ENCODE peak calls at places on chromosome 1, in eight cellular contexts. E is HCT116, A is Karpas-422, P is GM23248, C is OCI-LY7, Z is PC-3, H is MM.1S, W is hepatocyte. N is an unnamed sample. For H3K9me2 and H3K9me3, the result is how much of the 10 kb centered on the place peaks cover.

GRCh38 chr1:167328762-167329483 is 108.2 kb downstream of the POU2F1 start:
- DNase-seq in W (no peak), H (peak), Z (no peak), P (no peak), C (peak), A (peak), E (no peak), N (no peak)

GRCh38 chr1:7410156-7410555 is 360.9 kb upstream of the VAMP3 start:
- DNase-seq in E (no peak), W (no peak), H (no peak), Z (no peak), P (no peak), C (no peak), A (no peak), N (no peak)

GRCh38 chr1:25971882-25972180 is 26.0 kb downstream of the PAFAH2 start:
- DNase-seq in H (no peak), P (no peak), E (no peak), A (no peak), W (no peak), Z (no peak), C (no peak), N (no peak)

GRCh38 chr1:227280836-227281235 is 37.5 kb downstream of the CDC42BPA start:
- DNase-seq in Z (no peak), W (no peak), H (no peak), E (no peak), C (no peak), P (no peak), A (no peak), N (no peak)

GRCh38 chr1:40110389-40110788 is 13.3 kb upstream of the PPT1 start:
- DNase-seq in A (no peak), C (no peak), P (no peak), Z (no peak), E (no peak), H (no peak), W (no peak), N (no peak)

GRCh38 chr1:64082459-64082858 is 121.0 kb upstream of the UBE2U start:
- DNase-seq in Z (no peak), P (peak), E (no peak), A (no peak), H (no peak), C (no peak), W (no peak), N (no peak)

GRCh38 chr1:179809506-179810366 is 66.6 kb downstream of the FAM163A start:
- DNase-seq in H (peak), A (peak), W (peak), Z (peak), E (peak), P (peak), C (peak), N (peak)

GRCh38 chr1:236023926-236024565 is 40.8 kb downstream of the NID1 start:
- DNase-seq in A (no peak), H (no peak), P (no peak), W (no peak), E (no peak), C (no peak), Z (peak), N (no peak)

GRCh38 chr1:84247425-84248220 is 53.9 kb upstream of the SAMD13 start:
- DNase-seq in Z (peak), P (peak), A (no peak), H (no peak), W (peak), E (peak), C (no peak), N (peak)

GRCh38 chr1:155128755-155129473 is 1.2 kb downstream of the EFNA1 start:
- DNase-seq in H (no peak), E (no peak), Z (peak), W (peak), A (no peak), C (no peak), P (no peak), N (peak)

GRCh38 chr1:232486454-232487202 is 143.3 kb downstream of the SIPA1L2 start:
- DNase-seq in P (peak), W (no peak), A (no peak), Z (peak), H (peak), C (no peak), E (no peak), N (no peak)

GRCh38 chr1:179817789-179818188 is 59.8 kb downstream of the TOR1AIP2 start:
- DNase-seq in Z (no peak), W (no peak), H (no peak), C (no peak), P (peak), A (no peak), E (no peak), N (no peak)

GRCh38 chr1:69540052-69540451 is 27.7 kb upstream of the LRRC7 start:
- DNase-seq in P (no peak), E (no peak), Z (no peak), C (no peak), H (no peak), A (no peak), W (no peak), N (no peak)

GRCh38 chr1:229095325-229095724 is 175.6 kb upstream of the RAB4A start:
- DNase-seq in W (no peak), C (no peak), Z (no peak), A (no peak), H (no peak), P (no peak), E (no peak), N (no peak)

GRCh38 chr1:6109688-6110087 is 64.0 kb downstream of the KCNAB2 start:
- DNase-seq in C (no peak), A (no peak), P (no peak), E (no peak), H (no peak), W (no peak), Z (no peak), N (no peak)

GRCh38 chr1:2334366-2334765 is 57.0 kb downstream of the MORN1 start:
- DNase-seq in H (no peak), P (no peak), W (no peak), C (no peak), E (no peak), Z (no peak), A (no peak), N (no peak)
- H3K9me2 ChIP-seq in H (under half), P (under half), W (under half), C (under half), E (under half), Z (under half), A (under half), N (under half)

GRCh38 chr1:62728963-62729362 is 40.8 kb upstream of the DOCK7 start:
- DNase-seq in C (no peak), H (no peak), P (no peak), E (no peak), W (no peak), Z (no peak), A (no peak), N (no peak)
- H3K9me3 ChIP-seq in C (under half), H (under half), P (under half), E (under half), W (under half), Z (under half), A (under half), N (under half)

GRCh38 chr1:152537496-152537895 is 23.2 kb downstream of the CRCT1 start:
- DNase-seq in P (no peak), E (no peak), C (no peak), A (no peak), Z (no peak), W (no peak), H (no peak), N (no peak)

GRCh38 chr1:152535774-152536173 is 21.5 kb downstream of the CRCT1 start:
- DNase-seq in Z (no peak), A (no peak), C (no peak), P (no peak), W (no peak), H (no peak), E (no peak), N (no peak)

GRCh38 chr1:152543808-152544207 is 22.8 kb downstream of the LCE3E start:
- DNase-seq in W (no peak), C (peak), A (peak), E (peak), H (no peak), P (peak), Z (peak), N (no peak)

GRCh38 chr1:152539901-152540300 is 25.6 kb downstream of the CRCT1 start:
- DNase-seq in H (no peak), W (no peak), A (no peak), E (no peak), Z (no peak), C (no peak), P (no peak), N (no peak)
- H3K9me2 ChIP-seq in H (under half), W (under half), A (under half), E (under half), Z (under half), C (under half), P (under half), N (under half)

GRCh38 chr1:30294508-30294907 is 428.9 kb downstream of the MATN1 start:
- DNase-seq in A (no peak), Z (no peak), C (no peak), P (no peak), E (no peak), H (no peak), W (no peak), N (no peak)

GRCh38 chr1:30300669-30301068 is 422.7 kb downstream of the MATN1 start:
- DNase-seq in Z (no peak), W (no peak), C (no peak), A (no peak), H (no peak), P (no peak), E (no peak), N (no peak)

GRCh38 chr1:30299393-30299792 is 424.0 kb downstream of the MATN1 start:
- DNase-seq in C (no peak), W (no peak), H (no peak), E (no peak), Z (no peak), P (no peak), A (no peak), N (no peak)

DNA sequence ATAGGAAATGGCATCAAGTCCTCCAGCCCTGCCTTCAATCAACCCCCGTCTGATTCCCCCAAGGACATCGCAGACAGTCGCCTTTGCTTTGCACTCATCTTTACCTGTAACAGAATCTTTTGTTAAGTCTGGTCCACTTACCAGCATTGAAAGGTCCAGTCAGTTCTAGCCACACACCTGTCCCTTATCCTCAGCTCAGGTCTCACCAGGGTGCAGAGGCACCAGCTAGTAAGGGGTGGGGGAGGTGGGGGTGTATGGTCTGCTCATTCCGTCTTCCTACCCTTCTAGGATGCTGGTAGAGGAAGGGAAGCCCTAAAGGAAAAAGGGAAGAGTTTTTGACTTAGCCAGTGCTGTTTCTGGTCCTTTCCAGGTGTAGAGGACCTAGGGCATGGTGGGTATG is 427.7 kb downstream of the MATN1 start:
- DNase-seq in C (no peak), Z (no peak), E (no peak), H (no peak), A (no peak), P (no peak), W (no peak), N (no peak)
- H3K9me3 ChIP-seq in C (under half), Z (under half), E (under half), H (under half), A (under half), P (under half), W (under half), N (under half)

GRCh38 chr1:114043046-114043445 is 63.8 kb downstream of the OLFML3 start:
- DNase-seq in H (no peak), P (no peak), C (no peak), Z (no peak), A (no peak), W (no peak), E (no peak), N (no peak)
- H3K9me2 ChIP-seq in H (under half), P (under half), C (under half), Z (under half), A (under half), W (under half), E (under half), N (under half)

DNA sequence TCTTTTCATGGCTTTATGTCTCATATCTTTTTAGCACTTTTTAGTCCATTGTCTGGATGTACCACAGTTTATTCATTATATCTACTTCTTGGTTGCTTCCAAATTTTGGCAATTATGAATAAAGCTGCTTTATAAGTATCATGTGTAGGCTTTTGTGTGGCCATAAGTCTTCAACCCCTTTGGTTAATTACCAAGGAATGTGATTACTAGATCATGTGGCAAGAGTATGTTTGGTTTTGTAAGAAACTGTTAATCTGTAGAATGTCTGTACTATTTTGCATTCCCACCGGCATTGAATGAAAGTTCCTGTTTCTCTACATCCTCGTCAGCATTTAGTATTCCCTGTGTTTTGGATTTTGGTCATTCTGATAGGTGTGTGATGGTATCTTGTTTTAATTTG is 31.5 kb downstream of the ZBTB40 start:
- DNase-seq in W (no peak), P (no peak), A (no peak), Z (no peak), C (no peak), H (no peak), E (no peak), N (no peak)
- H3K9me3 ChIP-seq in W (under half), P (under half), A (under half), Z (under half), C (under half), H (under half), E (under half), N (under half)

N was measured in PC-9.